ENCODE peak calls at places on chromosomes 1 and 21, in eight cellular contexts. K is psoas muscle, V is EH, Z is T-helper 9 cell, W is mesothelial cell of epicardium, D is T-helper 1 cell, C is T1000, L is NCI-H1105. S is an unnamed sample.

GRCh38 chr1:234725177-234726132 is 115.5 kb upstream of the IRF2BP2 start:
- DNase-seq in K (no peak), V (no peak), Z (no peak), W (no peak), D (no peak), C (no peak), L (peak), S (no peak)

GRCh38 chr1:110696818-110697217 is 22.1 kb upstream of the KCNA3 start:
- DNase-seq in K (no peak), V (no peak), Z (no peak), W (no peak), D (no peak), C (no peak), L (no peak), S (no peak)

GRCh38 chr1:171931752-171932151 is 90.5 kb downstream of the DNM3 start:
- DNase-seq in K (no peak), V (no peak), Z (no peak), W (no peak), D (no peak), C (no peak), L (no peak), S (no peak)

GRCh38 chr1:173445656-173446055 is 31.5 kb upstream of the PRDX6 start:
- DNase-seq in K (no peak), V (no peak), Z (no peak), W (no peak), D (no peak), C (no peak), L (no peak), S (no peak)

GRCh38 chr1:223471566-223471965 is 78.4 kb downstream of the CCDC185 start:
- DNase-seq in K (no peak), V (no peak), Z (no peak), W (no peak), D (no peak), C (no peak), L (no peak), S (no peak)

GRCh38 chr1:54864460-54865208 is 22.4 kb downstream of the DHCR24 start:
- DNase-seq in K (no peak), V (no peak), Z (no peak), W (no peak), D (no peak), C (no peak), L (no peak), S (no peak)

GRCh38 chr1:180860535-180860934 is 52.2 kb upstream of the KIAA1614 start:
- DNase-seq in K (no peak), V (no peak), Z (no peak), W (no peak), D (no peak), C (no peak), L (no peak), S (no peak)

GRCh38 chr1:208054485-208054884 is 143.6 kb upstream of the CD34 start:
- DNase-seq in K (no peak), V (peak), Z (no peak), W (no peak), D (no peak), C (no peak), L (no peak), S (no peak)

GRCh38 chr1:217322834-217323233 is 308.1 kb downstream of the GPATCH2 start:
- DNase-seq in K (no peak), V (no peak), Z (no peak), W (no peak), D (no peak), C (no peak), L (no peak), S (no peak)

GRCh38 chr1:119611701-119612113 is 36.4 kb downstream of the ZNF697 start:
- DNase-seq in K (peak), V (peak), Z (peak), W (peak), D (no peak), C (peak), L (peak), S (peak)

GRCh38 chr1:241356187-241356518 is 852 bp downstream of the RGS7 start:
- DNase-seq in K (no peak), V (peak), Z (no peak), W (no peak), D (no peak), C (no peak), L (peak), S (peak)

GRCh38 chr1:58067082-58067481 is 479.4 kb downstream of the OMA1 start:
- DNase-seq in K (no peak), V (no peak), Z (no peak), W (no peak), D (no peak), C (no peak), L (no peak), S (no peak)

GRCh38 chr21:42571391-42572150 is 57.9 kb downstream of the SLC37A1 start:
- DNase-seq in K (peak), V (no peak), Z (no peak), W (no peak), D (no peak), C (no peak), L (peak), S (no peak)

GRCh38 chr1:168386949-168387586 is 106.4 kb downstream of the TBX19 start:
- DNase-seq in K (peak), V (no peak), Z (peak), W (peak), D (peak), C (no peak), L (peak), S (peak)

GRCh38 chr1:246726881-246727280 is 2.7 kb downstream of the SCCPDH start:
- DNase-seq in K (no peak), V (no peak), Z (no peak), W (no peak), D (no peak), C (no peak), L (no peak), S (no peak)

GRCh38 chr21:27477321-27477720 is 510.4 kb upstream of the ADAMTS5 start:
- DNase-seq in K (no peak), V (peak), Z (no peak), W (no peak), D (no peak), C (no peak), L (no peak), S (no peak)

GRCh38 chr21:31604591-31605190 is 54.8 kb upstream of the SOD1 start:
- DNase-seq in K (peak), V (peak), Z (peak), W (peak), D (peak), C (no peak), L (peak), S (peak)

GRCh38 chr1:30695481-30695880 is 27.9 kb downstream of the MATN1 start:
- DNase-seq in K (peak), V (peak), Z (no peak), W (no peak), D (no peak), C (no peak), L (no peak), S (no peak)

GRCh38 chr21:43802713-43803313 is 13.4 kb downstream of the RRP1 start:
- DNase-seq in K (no peak), V (no peak), Z (no peak), W (no peak), D (no peak), C (no peak), L (no peak), S (no peak)

GRCh38 chr1:207815913-207816312 is 64.1 kb downstream of the CD46 start:
- DNase-seq in K (peak), V (peak), Z (no peak), W (no peak), D (no peak), C (no peak), L (no peak), S (no peak)

GRCh38 chr1:110634455-110635281 is 28.5 kb upstream of the KCNA2 start:
- DNase-seq in K (peak), V (peak), Z (peak), W (no peak), D (peak), C (peak), L (no peak), S (no peak)

GRCh38 chr1:93601686-93602085 is 80.0 kb downstream of the BCAR3 start:
- DNase-seq in K (no peak), V (no peak), Z (no peak), W (no peak), D (no peak), C (no peak), L (no peak), S (no peak)

GRCh38 chr1:241637604-241638003 is 2.6 kb downstream of the CHML start:
- DNase-seq in K (no peak), V (peak), Z (no peak), W (no peak), D (no peak), C (no peak), L (no peak), S (no peak)

GRCh38 chr21:34869541-34869940 is 179.6 kb downstream of the RUNX1 start:
- DNase-seq in K (no peak), V (no peak), Z (no peak), W (no peak), D (no peak), C (no peak), L (no peak), S (no peak)

GRCh38 chr1:156012051-156012817 is 8.5 kb downstream of the SSR2 start:
- DNase-seq in K (no peak), V (no peak), Z (no peak), W (no peak), D (no peak), C (no peak), L (no peak), S (no peak)

GRCh38 chr1:234500269-234500668 is 21.3 kb upstream of the TARBP1 start:
- DNase-seq in K (no peak), V (peak), Z (no peak), W (no peak), D (no peak), C (no peak), L (no peak), S (no peak)

GRCh38 chr1:89908294-89908992 is 86.5 kb upstream of the ZNF326 start:
- DNase-seq in K (no peak), V (no peak), Z (no peak), W (no peak), D (no peak), C (no peak), L (no peak), S (no peak)